ENCODE peak calls at places on chromosomes 11 and 22, in five cellular contexts. H is K562, O is HCT116, N is GM12891, Q is GM23338. Z is an unnamed sample.

GRCh38 chr11:126969865-126970479 is 30.6 kb downstream of the KIRREL3 start:
- DNase-seq in H (peak; percentile 8), O (no peak), N (no peak), Q (peak; percentile 66), Z (no peak)

GRCh38 chr11:17890333-17890732 is 122.5 kb downstream of the SERGEF start:
- DNase-seq in H (no peak), O (no peak), N (no peak), Q (peak; percentile 46), Z (no peak)

GRCh38 chr22:38924197-38924952 is 33.0 kb upstream of the APOBEC3A start:
- DNase-seq in H (peak; percentile 20), O (peak; percentile 80), N (no peak), Q (no peak), Z (no peak)

GRCh38 chr11:93198221-93198650 is 445 bp upstream of the SLC36A4 start:
- DNase-seq in H (no peak), O (no peak), N (no peak), Q (no peak), Z (no peak)

GRCh38 chr11:68664141-68664540 is 20.2 kb upstream of the GAL start:
- DNase-seq in H (no peak), O (no peak), N (no peak), Q (no peak), Z (no peak)

GRCh38 chr11:117931971-117932370 is 2.8 kb upstream of the TMPRSS13 start:
- DNase-seq in H (peak; percentile 26), O (no peak), N (peak; percentile 53), Q (no peak), Z (no peak)

GRCh38 chr11:128964463-128964930 is 21.8 kb upstream of the TP53AIP1 start:
- DNase-seq in H (no peak), O (no peak), N (no peak), Q (no peak), Z (peak; percentile 66)

GRCh38 chr22:37951305-37951704 is 2.1 kb downstream of the C22orf23 start:
- DNase-seq in H (peak; percentile 57), O (no peak), N (no peak), Q (peak; percentile 79), Z (no peak)

GRCh38 chr22:44107341-44107740 is 73.4 kb upstream of the PARVG start:
- DNase-seq in H (no peak), O (no peak), N (no peak), Q (peak; percentile 82), Z (no peak)

GRCh38 chr22:29330753-29331152 is 15.3 kb upstream of the RASL10A start:
- DNase-seq in H (no peak), O (no peak), N (no peak), Q (no peak), Z (no peak)

GRCh38 chr11:33942954-33943353 is 51.1 kb upstream of the LMO2 start:
- DNase-seq in H (peak; percentile 63), O (peak; percentile 3), N (no peak), Q (no peak), Z (no peak)

GRCh38 chr11:89405629-89406028 is 85.5 kb downstream of the NOX4 start:
- DNase-seq in H (no peak), O (peak; percentile 6), N (no peak), Q (peak; percentile 68), Z (no peak)

GRCh38 chr22:27875951-27876350 is 43.1 kb downstream of the PITPNB start:
- DNase-seq in H (no peak), O (no peak), N (no peak), Q (no peak), Z (no peak)

GRCh38 chr22:17842386-17842785 is 68.1 kb upstream of the BID start:
- DNase-seq in H (no peak), O (no peak), N (peak; percentile 66), Q (no peak), Z (no peak)

GRCh38 chr11:108873938-108874337 is 209.1 kb downstream of the DDX10 start:
- DNase-seq in H (no peak), O (no peak), N (no peak), Q (no peak), Z (no peak)

GRCh38 chr11:123233978-123234340 is 38.9 kb upstream of the CLMP start:
- DNase-seq in H (no peak), O (no peak), N (no peak), Q (no peak), Z (no peak)

GRCh38 chr22:36417281-36417686 is 29.5 kb upstream of the MYH9 start:
- DNase-seq in H (no peak), O (no peak), N (no peak), Q (peak; percentile 45), Z (no peak)

GRCh38 chr11:45092901-45093760 is 53.3 kb upstream of the PRDM11 start:
- DNase-seq in H (no peak), O (no peak), N (no peak), Q (no peak), Z (no peak)

GRCh38 chr22:29308148-29308790 is 1.8 kb downstream of the GAS2L1 start:
- DNase-seq in H (no peak), O (no peak), N (no peak), Q (no peak), Z (no peak)

GRCh38 chr22:20238567-20239062 is 29.5 kb downstream of the RTN4R start:
- DNase-seq in H (peak; percentile 89), O (peak; percentile 13), N (peak; percentile 98), Q (peak; percentile 88), Z (no peak)

GRCh38 chr11:87030458-87031054 is 7.2 kb upstream of the TMEM135 start:
- DNase-seq in H (peak; percentile 48), O (no peak), N (no peak), Q (no peak), Z (no peak)

GRCh38 chr11:31045335-31045734 is 324.2 kb downstream of the DCDC1 start:
- DNase-seq in H (no peak), O (peak; percentile 10), N (no peak), Q (peak; percentile 71), Z (no peak)

GRCh38 chr11:24163146-24163545 is 333.7 kb upstream of the LUZP2 start:
- DNase-seq in H (no peak), O (no peak), N (no peak), Q (no peak), Z (no peak)

GRCh38 chr22:37880668-37881440 is 25.2 kb upstream of the MICALL1 start:
- DNase-seq in H (no peak), O (no peak), N (no peak), Q (no peak), Z (no peak)

GRCh38 chr11:10139656-10140055 is 154.4 kb downstream of the SBF2 start:
- DNase-seq in H (no peak), O (no peak), N (no peak), Q (no peak), Z (no peak)

GRCh38 chr11:47177229-47177845 is 658 bp upstream of the ARFGAP2 start:
- DNase-seq in H (peak; percentile 80), O (peak; percentile 69), N (peak; percentile 76), Q (peak; percentile 79), Z (peak; percentile 93)
- TF ChIP-seq POLR2AphosphoS5 in H (no peak), O (no peak), N (no peak), Q (no peak), Z (no peak)

GRCh38 chr11:35373284-35373933 is 45.9 kb downstream of the SLC1A2 start:
- DNase-seq in H (no peak), O (no peak), N (no peak), Q (no peak), Z (no peak)

GRCh38 chr11:35375332-35376125 is 43.8 kb downstream of the SLC1A2 start:
- DNase-seq in H (no peak), O (no peak), N (no peak), Q (no peak), Z (no peak)

GRCh38 chr11:35377262-35377661 is 42.1 kb downstream of the SLC1A2 start:
- DNase-seq in H (no peak), O (no peak), N (no peak), Q (no peak), Z (no peak)

GRCh38 chr11:35372565-35373283 is 46.6 kb downstream of the SLC1A2 start:
- DNase-seq in H (no peak), O (no peak), N (no peak), Q (no peak), Z (no peak)

DNA sequence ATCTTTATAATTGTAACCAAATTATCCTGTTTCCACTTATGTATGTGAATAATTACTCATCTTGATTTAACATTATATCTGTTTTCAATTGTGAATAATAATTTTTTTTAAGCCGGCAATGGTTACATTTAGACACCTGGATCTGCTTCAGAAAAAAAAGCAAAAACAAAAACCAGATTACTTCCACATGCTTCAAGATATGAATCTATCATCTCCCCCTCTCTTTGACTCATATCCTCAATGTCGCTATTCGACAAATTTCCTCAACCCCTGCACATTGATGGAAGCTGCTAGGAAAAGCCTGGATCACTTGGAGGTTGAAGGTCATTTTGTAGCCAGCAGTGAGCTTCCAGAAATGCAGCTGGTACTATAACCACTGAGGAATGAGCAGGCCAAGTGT is 42.7 kb downstream of the SLC1A2 start:
- DNase-seq in H (no peak), O (no peak), N (no peak), Q (no peak), Z (no peak)
- TF ChIP-seq POLR2AphosphoS5 in H (no peak), O (no peak), N (no peak), Q (no peak), Z (no peak)

DNA sequence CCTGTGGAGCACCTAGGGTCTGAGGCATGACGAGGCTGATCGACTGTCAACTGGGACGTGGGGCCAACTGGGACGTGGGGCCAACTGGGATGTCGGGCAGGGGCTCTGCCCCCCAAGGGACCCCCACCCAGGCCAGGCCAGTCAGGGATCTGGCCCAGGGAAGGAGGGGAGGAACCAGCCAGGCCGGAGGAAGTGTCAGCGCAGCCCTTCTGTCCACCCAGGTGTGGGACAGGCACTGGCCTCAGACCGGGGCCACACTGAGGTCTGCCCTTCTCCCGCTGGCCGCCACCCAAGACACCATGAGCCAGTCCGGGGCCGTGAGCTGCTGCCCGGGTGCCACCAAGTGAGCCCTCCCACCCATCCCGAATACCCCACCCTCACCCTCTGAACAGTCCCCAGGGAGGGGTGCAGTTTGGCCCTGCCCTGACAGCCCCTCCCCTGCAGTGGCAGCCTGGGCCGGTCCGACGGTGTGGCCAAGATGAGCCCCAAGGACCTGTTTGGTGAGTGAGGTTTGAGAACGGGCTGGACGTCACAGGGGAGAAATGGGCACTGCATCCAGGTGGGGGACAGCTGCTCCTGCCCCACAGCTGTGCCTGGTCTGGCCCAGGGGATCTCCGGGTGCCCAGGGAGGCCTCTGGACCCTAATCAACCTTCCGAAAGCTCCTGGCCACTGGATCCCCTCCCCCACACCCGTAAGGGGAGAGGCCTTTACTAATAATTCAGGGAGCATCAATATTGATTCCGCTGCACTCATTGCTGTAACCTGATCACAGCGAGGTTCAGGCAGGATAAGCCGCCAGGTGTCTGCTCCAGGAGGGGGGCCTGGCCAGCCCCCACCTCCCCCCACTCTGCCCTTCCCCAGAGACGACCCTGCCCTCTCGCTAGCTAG is 3.3 kb downstream of the EPS8L2 start:
- DNase-seq in H (no peak), O (no peak), N (no peak), Q (no peak), Z (no peak)
- TF ChIP-seq POLR2AphosphoS5 in H (no peak), O (no peak), N (no peak), Q (no peak), Z (no peak)

DNA sequence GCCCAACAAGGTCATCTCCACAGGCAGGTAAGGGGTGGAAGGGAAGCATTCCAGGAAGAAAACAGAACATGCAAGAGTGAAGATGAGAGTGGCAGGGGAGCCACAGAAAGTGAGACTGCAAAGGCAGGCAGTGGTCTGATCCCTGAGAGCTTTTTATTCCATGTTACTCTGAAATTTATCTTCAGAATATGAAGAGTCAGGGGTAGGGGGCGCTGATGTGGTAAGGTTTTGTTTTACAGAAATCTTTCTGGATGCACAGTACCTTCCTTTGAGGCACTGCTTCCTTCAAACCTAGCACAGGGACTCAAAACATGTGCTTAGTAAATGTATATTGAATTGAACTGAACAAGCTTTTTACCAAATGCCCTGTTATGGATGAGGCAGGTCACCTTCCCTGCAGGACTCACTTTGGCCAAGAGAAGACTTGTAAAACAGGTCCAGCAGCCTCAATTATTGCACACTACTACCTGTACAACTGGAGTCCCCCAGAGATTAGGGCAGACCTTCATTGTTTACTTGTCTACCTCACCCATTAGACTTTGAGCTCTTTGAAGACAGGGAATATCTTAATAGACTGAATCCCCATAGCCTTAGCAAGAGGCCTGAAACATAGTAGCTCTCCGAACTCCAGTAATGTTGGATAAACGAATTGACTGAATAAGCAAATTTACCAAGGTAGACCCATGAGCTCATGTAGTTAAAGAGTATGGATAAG is 2.2 kb downstream of the PAK1 start:
- DNase-seq in H (peak; percentile 10), O (no peak), N (no peak), Q (peak; percentile 63), Z (no peak)
- TF ChIP-seq POLR2AphosphoS5 in H (no peak), O (peak; percentile 19), N (no peak), Q (no peak), Z (no peak)

Z was measured in esophagus muscularis mucosa.